ENCODE peak calls at places on chromosome 21, in eight cellular contexts. One of them, this sample, is unnamed.

GRCh38 chr21:36212513-36212780 is 55.8 kb downstream of the DOP1B start:
- DNase-seq in mucosa of descending colon: no peak
- DNase-seq in A549: no peak
- DNase-seq in suprapubic skin: no peak
- DNase-seq in choroid plexus epithelial cell: no peak
- DNase-seq in fibroblast of lung: no peak
- DNase-seq in brain microvascular endothelial cell: no peak
- DNase-seq in tibial artery: no peak
- DNase-seq in this sample: no peak

GRCh38 chr21:39715804-39716397 is 29.1 kb upstream of the IGSF5 start:
- DNase-seq in tibial artery: no peak
- DNase-seq in A549: peak
- DNase-seq in brain microvascular endothelial cell: peak
- DNase-seq in fibroblast of lung: peak
- DNase-seq in choroid plexus epithelial cell: peak
- DNase-seq in mucosa of descending colon: peak
- DNase-seq in suprapubic skin: no peak
- DNase-seq in this sample: peak

GRCh38 chr21:43367859-43368258 is 59.1 kb downstream of the SIK1 start:
- DNase-seq in suprapubic skin: no peak
- DNase-seq in fibroblast of lung: no peak
- DNase-seq in choroid plexus epithelial cell: no peak
- DNase-seq in mucosa of descending colon: no peak
- DNase-seq in brain microvascular endothelial cell: no peak
- DNase-seq in A549: no peak
- DNase-seq in tibial artery: no peak
- DNase-seq in this sample: no peak

GRCh38 chr21:42616366-42617340 is 36.8 kb upstream of the PDE9A start:
- DNase-seq in tibial artery: no peak
- DNase-seq in brain microvascular endothelial cell: no peak
- DNase-seq in A549: no peak
- DNase-seq in mucosa of descending colon: no peak
- DNase-seq in fibroblast of lung: no peak
- DNase-seq in choroid plexus epithelial cell: no peak
- DNase-seq in suprapubic skin: peak
- DNase-seq in this sample: no peak

GRCh38 chr21:39048064-39048463 is 135.2 kb downstream of the PSMG1 start:
- DNase-seq in suprapubic skin: no peak
- DNase-seq in tibial artery: no peak
- DNase-seq in brain microvascular endothelial cell: peak
- DNase-seq in A549: peak
- DNase-seq in choroid plexus epithelial cell: peak
- DNase-seq in fibroblast of lung: peak
- DNase-seq in mucosa of descending colon: peak
- DNase-seq in this sample: peak

GRCh38 chr21:41164981-41165650 is 2.8 kb upstream of the BACE2 start:
- DNase-seq in A549: peak
- DNase-seq in brain microvascular endothelial cell: no peak
- DNase-seq in fibroblast of lung: peak
- DNase-seq in tibial artery: no peak
- DNase-seq in suprapubic skin: peak
- DNase-seq in mucosa of descending colon: peak
- DNase-seq in choroid plexus epithelial cell: no peak
- DNase-seq in this sample: peak

GRCh38 chr21:28154121-28154520 is 838.6 kb downstream of the LTN1 start:
- DNase-seq in brain microvascular endothelial cell: peak
- DNase-seq in fibroblast of lung: peak
- DNase-seq in A549: no peak
- DNase-seq in tibial artery: no peak
- DNase-seq in mucosa of descending colon: no peak
- DNase-seq in choroid plexus epithelial cell: peak
- DNase-seq in suprapubic skin: no peak
- DNase-seq in this sample: peak

GRCh38 chr21:28253378-28253777 is 739.3 kb downstream of the LTN1 start:
- DNase-seq in mucosa of descending colon: no peak
- DNase-seq in fibroblast of lung: peak
- DNase-seq in brain microvascular endothelial cell: peak
- DNase-seq in suprapubic skin: no peak
- DNase-seq in tibial artery: no peak
- DNase-seq in choroid plexus epithelial cell: peak
- DNase-seq in A549: no peak
- DNase-seq in this sample: peak

GRCh38 chr21:28256420-28256831 is 736.3 kb downstream of the LTN1 start:
- DNase-seq in brain microvascular endothelial cell: peak
- DNase-seq in mucosa of descending colon: no peak
- DNase-seq in suprapubic skin: no peak
- DNase-seq in A549: no peak
- DNase-seq in choroid plexus epithelial cell: peak
- DNase-seq in tibial artery: no peak
- DNase-seq in fibroblast of lung: peak
- DNase-seq in this sample: peak

GRCh38 chr21:9837946-9838801 is 683.2 kb upstream of the TPTE start:
- DNase-seq in mucosa of descending colon: no peak
- DNase-seq in suprapubic skin: peak
- DNase-seq in choroid plexus epithelial cell: no peak
- DNase-seq in brain microvascular endothelial cell: no peak
- DNase-seq in fibroblast of lung: no peak
- DNase-seq in tibial artery: no peak
- DNase-seq in A549: no peak
- DNase-seq in this sample: no peak

GRCh38 chr21:35792569-35792968 is 267.8 kb downstream of the SETD4 start:
- DNase-seq in suprapubic skin: no peak
- DNase-seq in fibroblast of lung: no peak
- DNase-seq in brain microvascular endothelial cell: no peak
- DNase-seq in A549: no peak
- DNase-seq in mucosa of descending colon: no peak
- DNase-seq in choroid plexus epithelial cell: no peak
- DNase-seq in tibial artery: no peak
- DNase-seq in this sample: no peak

GRCh38 chr21:42623684-42624083 is 29.7 kb upstream of the PDE9A start:
- DNase-seq in suprapubic skin: peak
- DNase-seq in fibroblast of lung: no peak
- DNase-seq in tibial artery: no peak
- DNase-seq in A549: no peak
- DNase-seq in mucosa of descending colon: no peak
- DNase-seq in brain microvascular endothelial cell: no peak
- DNase-seq in choroid plexus epithelial cell: no peak
- DNase-seq in this sample: no peak

GRCh38 chr21:21631961-21632360 is 633.8 kb downstream of the NCAM2 start:
- DNase-seq in mucosa of descending colon: no peak
- DNase-seq in tibial artery: no peak
- DNase-seq in fibroblast of lung: peak
- DNase-seq in A549: no peak
- DNase-seq in brain microvascular endothelial cell: no peak
- DNase-seq in choroid plexus epithelial cell: peak
- DNase-seq in suprapubic skin: no peak
- DNase-seq in this sample: peak

GRCh38 chr21:43297411-43297981 is 128.7 kb downstream of the CRYAA start:
- DNase-seq in choroid plexus epithelial cell: no peak
- DNase-seq in fibroblast of lung: no peak
- DNase-seq in tibial artery: no peak
- DNase-seq in brain microvascular endothelial cell: no peak
- DNase-seq in A549: no peak
- DNase-seq in mucosa of descending colon: no peak
- DNase-seq in suprapubic skin: no peak
- DNase-seq in this sample: no peak

GRCh38 chr21:36820176-36821031 is 121.5 kb downstream of the SIM2 start:
- DNase-seq in suprapubic skin: no peak
- DNase-seq in mucosa of descending colon: no peak
- DNase-seq in A549: no peak
- DNase-seq in brain microvascular endothelial cell: no peak
- DNase-seq in choroid plexus epithelial cell: no peak
- DNase-seq in fibroblast of lung: peak
- DNase-seq in tibial artery: no peak
- DNase-seq in this sample: no peak

DNA sequence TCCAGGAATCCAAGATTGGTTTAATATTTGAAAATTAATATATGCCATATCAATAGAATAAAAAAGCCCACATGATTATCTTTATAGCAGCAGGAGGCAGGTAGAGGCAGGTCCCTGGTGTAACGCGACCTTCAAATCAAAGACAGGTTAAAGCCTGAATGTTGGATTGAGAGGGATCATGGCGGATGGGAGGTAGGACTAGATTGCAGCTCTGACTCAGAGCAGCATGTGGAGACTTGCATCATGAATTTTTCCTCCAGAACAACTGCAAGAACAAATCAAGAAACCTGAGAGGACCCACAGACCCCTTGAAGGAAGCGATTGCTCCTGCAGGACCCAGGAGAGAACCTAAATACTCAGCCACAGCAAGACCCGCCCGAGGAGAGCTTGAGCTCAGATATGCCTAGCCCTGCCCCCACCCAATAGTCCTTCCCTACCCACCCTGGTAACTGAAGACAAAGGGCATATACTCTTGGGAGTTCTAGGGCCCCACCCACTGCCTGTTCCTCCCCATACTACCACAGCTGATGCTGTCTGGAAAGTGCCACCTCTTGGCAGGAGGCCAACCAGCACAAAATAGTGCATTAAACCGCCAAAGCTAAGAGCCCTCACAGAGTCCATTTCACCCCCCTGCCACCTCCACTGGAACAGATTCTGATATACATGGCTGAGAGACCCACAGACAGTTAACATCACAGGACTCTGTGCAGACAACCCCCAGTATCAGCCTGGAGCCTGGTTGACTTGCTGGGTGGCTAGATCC is 19.5 kb downstream of the S100B start:
- DNase-seq in suprapubic skin: no peak
- DNase-seq in brain microvascular endothelial cell: no peak
- DNase-seq in choroid plexus epithelial cell: no peak
- DNase-seq in fibroblast of lung: no peak
- DNase-seq in tibial artery: no peak
- DNase-seq in mucosa of descending colon: no peak
- DNase-seq in A549: no peak
- DNase-seq in this sample: no peak
- H3K4me3 ChIP-seq in suprapubic skin: no peak
- H3K4me3 ChIP-seq in brain microvascular endothelial cell: no peak
- H3K4me3 ChIP-seq in choroid plexus epithelial cell: no peak
- H3K4me3 ChIP-seq in fibroblast of lung: no peak
- H3K4me3 ChIP-seq in tibial artery: no peak
- H3K4me3 ChIP-seq in mucosa of descending colon: no peak
- H3K4me3 ChIP-seq in A549: no peak
- H3K4me3 ChIP-seq in this sample: no peak

DNA sequence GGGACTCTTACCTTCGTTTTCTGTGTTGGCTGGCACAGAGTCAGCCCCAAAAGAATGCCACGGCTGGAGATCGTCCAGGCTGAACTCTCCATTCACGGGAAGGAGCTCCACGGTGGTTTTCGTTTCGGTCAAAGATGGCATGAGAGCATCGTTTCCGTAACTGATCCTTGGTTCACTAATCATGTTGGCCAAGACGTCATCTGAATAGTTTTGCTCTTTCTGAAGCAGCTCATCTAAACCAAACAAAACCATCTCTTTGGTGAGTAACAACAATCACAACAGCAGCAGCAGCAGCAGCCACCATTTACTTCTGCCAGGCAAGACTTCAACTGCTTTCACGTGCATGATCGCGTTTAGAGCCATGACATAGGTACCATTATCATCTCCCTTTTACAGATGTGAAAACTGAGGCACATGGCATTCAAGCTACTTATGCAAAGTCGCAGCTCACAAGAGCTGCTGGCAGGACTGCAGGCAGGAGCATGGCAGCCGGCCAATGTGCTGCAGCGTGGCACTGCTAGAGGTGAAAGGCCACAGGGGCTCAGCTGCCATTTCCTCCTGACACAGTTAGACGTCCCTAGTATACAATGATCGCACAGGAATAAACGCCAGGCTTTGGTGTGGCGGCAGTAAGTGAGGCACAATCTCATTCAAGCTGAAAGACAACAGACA is 177.1 kb downstream of the GABPA start:
- DNase-seq in A549: no peak
- DNase-seq in brain microvascular endothelial cell: no peak
- DNase-seq in suprapubic skin: no peak
- DNase-seq in mucosa of descending colon: peak
- DNase-seq in fibroblast of lung: peak
- DNase-seq in tibial artery: no peak
- DNase-seq in choroid plexus epithelial cell: no peak
- DNase-seq in this sample: no peak
- H3K4me3 ChIP-seq in A549: no peak
- H3K4me3 ChIP-seq in brain microvascular endothelial cell: no peak
- H3K4me3 ChIP-seq in suprapubic skin: no peak
- H3K4me3 ChIP-seq in mucosa of descending colon: no peak
- H3K4me3 ChIP-seq in fibroblast of lung: no peak
- H3K4me3 ChIP-seq in tibial artery: no peak
- H3K4me3 ChIP-seq in choroid plexus epithelial cell: no peak
- H3K4me3 ChIP-seq in this sample: no peak

DNA sequence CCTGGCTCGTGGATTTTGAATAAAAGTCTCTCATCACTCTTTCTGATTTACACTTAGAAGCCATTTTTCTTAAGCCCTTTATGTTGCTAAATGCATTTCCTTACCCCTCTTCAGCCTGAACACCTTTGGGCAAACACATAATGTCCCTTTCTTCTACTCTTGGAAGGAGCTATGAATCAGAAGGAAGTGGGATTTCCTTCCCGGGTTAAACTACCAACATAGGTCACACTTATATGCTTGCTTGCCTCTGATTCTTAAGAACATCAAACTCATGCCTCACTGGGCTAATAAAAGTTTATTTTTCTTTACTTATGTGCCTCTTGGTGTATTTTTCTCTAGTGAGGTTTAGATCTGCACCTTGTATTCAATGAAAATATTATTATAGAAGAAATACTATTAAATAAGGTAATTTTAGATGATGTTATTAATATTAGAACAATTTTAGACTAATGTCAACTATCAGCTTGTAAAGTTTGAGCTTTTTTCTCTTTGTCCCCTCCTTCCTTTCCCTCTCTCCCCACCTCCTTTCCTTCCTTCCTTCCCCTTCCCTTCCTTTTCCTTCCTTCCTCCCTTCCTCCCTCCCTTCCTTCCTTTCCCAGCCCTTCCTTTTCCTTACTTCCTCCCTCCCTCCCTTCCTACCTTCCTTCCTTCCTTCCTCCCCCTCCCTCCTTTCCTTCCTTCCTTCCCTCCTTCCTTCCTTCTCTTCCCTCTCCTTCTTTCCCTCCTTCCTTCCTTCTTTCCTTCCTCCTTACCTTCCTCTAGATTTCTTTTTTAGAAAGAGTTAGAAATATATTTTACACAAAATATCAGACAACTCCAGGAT is 66.5 kb upstream of the KCNJ6 start:
- DNase-seq in tibial artery: no peak
- DNase-seq in mucosa of descending colon: no peak
- DNase-seq in suprapubic skin: no peak
- DNase-seq in fibroblast of lung: no peak
- DNase-seq in choroid plexus epithelial cell: no peak
- DNase-seq in A549: no peak
- DNase-seq in brain microvascular endothelial cell: no peak
- DNase-seq in this sample: no peak
- H3K4me3 ChIP-seq in tibial artery: no peak
- H3K4me3 ChIP-seq in mucosa of descending colon: no peak
- H3K4me3 ChIP-seq in suprapubic skin: no peak
- H3K4me3 ChIP-seq in fibroblast of lung: no peak
- H3K4me3 ChIP-seq in choroid plexus epithelial cell: no peak
- H3K4me3 ChIP-seq in A549: no peak
- H3K4me3 ChIP-seq in brain microvascular endothelial cell: no peak
- H3K4me3 ChIP-seq in this sample: no peak

DNA sequence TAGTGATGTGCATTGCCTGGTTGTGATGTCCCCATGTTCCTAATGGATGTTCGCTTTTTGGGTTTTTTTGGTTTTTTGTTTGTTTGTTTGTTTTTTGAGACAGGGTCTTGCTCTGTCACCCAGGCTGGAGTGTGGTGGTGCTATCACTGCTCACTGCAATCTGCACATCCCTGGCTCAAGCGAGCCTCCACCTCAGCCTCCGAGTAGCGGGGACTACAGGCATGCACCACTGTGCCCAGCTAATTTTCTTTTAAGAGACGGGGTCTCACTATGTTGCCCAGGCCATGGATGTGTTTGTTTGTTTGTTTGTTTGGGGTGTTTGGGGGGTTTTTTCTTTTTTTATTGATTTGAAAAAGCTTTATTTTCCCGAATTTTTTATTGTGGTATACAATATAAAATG is 2.1 kb downstream of the COL6A2 start:
- DNase-seq in suprapubic skin: peak
- DNase-seq in choroid plexus epithelial cell: no peak
- DNase-seq in mucosa of descending colon: peak
- DNase-seq in brain microvascular endothelial cell: no peak
- DNase-seq in tibial artery: peak
- DNase-seq in A549: no peak
- DNase-seq in fibroblast of lung: no peak
- DNase-seq in this sample: no peak
- H3K4me3 ChIP-seq in suprapubic skin: peak
- H3K4me3 ChIP-seq in choroid plexus epithelial cell: peak
- H3K4me3 ChIP-seq in mucosa of descending colon: no peak
- H3K4me3 ChIP-seq in brain microvascular endothelial cell: peak
- H3K4me3 ChIP-seq in tibial artery: peak
- H3K4me3 ChIP-seq in A549: no peak
- H3K4me3 ChIP-seq in fibroblast of lung: peak
- H3K4me3 ChIP-seq in this sample: peak

This sample was measured in fibroblast of the aortic adventitia.